ENCODE peak calls at places on chromosomes 5 and 9, in eight cellular contexts. W, B, Y, V, U, X, C and T are unnamed samples.

GRCh38 chr5:57386958-57387357 is 95.7 kb downstream of the ACTBL2 start:
- DNase-seq in W (no peak), B (peak; percentile 79), Y (no peak), V (peak; percentile 86), U (no peak), X (no peak), C (peak; percentile 61), T (no peak)

GRCh38 chr5:36651775-36652685 is 45.6 kb downstream of the SLC1A3 start:
- DNase-seq in W (no peak), B (peak; percentile 38), Y (no peak), V (no peak), U (no peak), X (peak; percentile 31), C (no peak), T (no peak)

GRCh38 chr5:14107536-14107935 is 35.6 kb upstream of the TRIO start:
- DNase-seq in W (no peak), B (no peak), Y (no peak), V (peak; percentile 37), U (no peak), X (no peak), C (no peak), T (no peak)

GRCh38 chr5:57488308-57488955 is 5.8 kb upstream of the ACTBL2 start:
- DNase-seq in W (no peak), B (no peak), Y (no peak), V (peak; percentile 86), U (no peak), X (no peak), C (peak; percentile 80), T (no peak)

GRCh38 chr9:70921126-70921525 is 200.3 kb downstream of the TRPM3 start:
- DNase-seq in W (no peak), B (no peak), Y (no peak), V (peak; percentile 64), U (no peak), X (no peak), C (peak; percentile 71), T (no peak)

GRCh38 chr5:15255601-15256000 is 244.4 kb upstream of the FBXL7 start:
- DNase-seq in W (no peak), B (no peak), Y (no peak), V (no peak), U (no peak), X (no peak), C (no peak), T (no peak)

GRCh38 chr5:154967419-154968024 is 26.6 kb downstream of the MRPL22 start:
- DNase-seq in W (no peak), B (peak; percentile 5), Y (no peak), V (peak; percentile 21), U (no peak), X (no peak), C (no peak), T (no peak)

GRCh38 chr9:34628656-34629491 is at the start of gene ARID3C:
- DNase-seq in W (no peak), B (peak; percentile 72), Y (no peak), V (no peak), U (no peak), X (no peak), C (no peak), T (no peak)

GRCh38 chr5:74895906-74896305 is 29.7 kb upstream of the FAM169A start:
- DNase-seq in W (no peak), B (no peak), Y (no peak), V (peak; percentile 59), U (no peak), X (no peak), C (peak; percentile 88), T (peak; percentile 46)

GRCh38 chr5:178182158-178182876 is 4.9 kb downstream of the GMCL2 start:
- DNase-seq in W (no peak), B (no peak), Y (no peak), V (no peak), U (no peak), X (no peak), C (no peak), T (no peak)

GRCh38 chr9:120892177-120892747 is 15.3 kb upstream of the PHF19 start:
- DNase-seq in W (no peak), B (no peak), Y (no peak), V (no peak), U (no peak), X (no peak), C (no peak), T (no peak)

GRCh38 chr5:109410389-109411174 is 808 bp upstream of the PJA2 start:
- DNase-seq in W (peak; percentile 70), B (peak; percentile 86), Y (peak; percentile 87), V (peak; percentile 75), U (peak; percentile 91), X (peak; percentile 76), C (peak; percentile 62), T (peak; percentile 84)

GRCh38 chr9:31364171-31364570 is 1020.3 kb upstream of the ACO1 start:
- DNase-seq in W (no peak), B (no peak), Y (no peak), V (no peak), U (no peak), X (no peak), C (no peak), T (no peak)

DNA sequence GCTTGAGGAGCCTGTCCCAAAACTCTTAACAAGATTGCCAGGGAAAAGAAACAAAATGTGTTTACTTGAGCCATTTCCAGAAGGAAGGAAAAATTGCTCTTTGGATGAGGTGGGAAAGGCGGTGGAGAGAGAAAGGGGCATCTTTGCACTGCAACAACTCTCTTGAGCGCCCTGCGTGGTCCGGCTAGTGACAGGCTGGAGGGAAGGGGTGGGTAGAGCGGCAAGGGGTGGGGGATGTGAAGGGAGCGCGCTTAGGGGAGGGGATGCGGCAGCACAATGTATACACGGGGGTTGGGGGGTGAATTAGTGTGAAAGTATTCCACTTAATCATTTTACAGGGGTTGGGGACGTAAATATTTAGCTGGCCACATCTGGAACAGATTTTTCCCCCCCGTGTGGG is 1.3 kb downstream of the FGF10 start:
- DNase-seq in W (no peak), B (peak; percentile 60), Y (no peak), V (no peak), U (no peak), X (no peak), C (no peak), T (no peak)
- H3K4me3 ChIP-seq in W (peak overlapping the region; percentile 43), B (peak overlapping the region; percentile 64), Y (peak overlapping the region; percentile 67), V (no peak overlapping the region), U (peak overlapping the region; percentile 17), X (peak overlapping the region; percentile 50), C (no peak overlapping the region), T (peak overlapping the region; percentile 52)

GRCh38 chr5:159099049-159099760 is 511 bp downstream of the EBF1 start:
- DNase-seq in W (peak; percentile 39), B (peak; percentile 76), Y (peak; percentile 51), V (peak; percentile 63), U (peak; percentile 27), X (no peak), C (peak; percentile 57), T (peak; percentile 48)
- H3K27ac ChIP-seq in W (peak overlapping the region; percentile 98), B (no peak overlapping the region), Y (peak overlapping the region; percentile 74), V (peak overlapping the region; percentile 80), U (peak overlapping the region; percentile 57), X (peak overlapping the region; percentile 82), C (peak overlapping the region; percentile 65), T (peak overlapping the region; percentile 91)

GRCh38 chr5:54701179-54701578 is 183.6 kb downstream of the SNX18 start:
- DNase-seq in W (peak; percentile 65), B (peak; percentile 71), Y (no peak), V (peak; percentile 99), U (no peak), X (no peak), C (peak; percentile 100), T (no peak)
- H3K4me1 ChIP-seq in W (peaks cover 6% of the 10 kb centered on the region), B (peaks cover 38% of the 10 kb centered on the region), Y (peaks cover 24% of the 10 kb centered on the region), V (peaks cover 31% of the 10 kb centered on the region), U (no peaks in the 10 kb centered on the region), X (peaks cover 28% of the 10 kb centered on the region), C (peaks cover 34% of the 10 kb centered on the region), T (peaks cover 58% of the 10 kb centered on the region)

GRCh38 chr9:109026306-109026705 is 13.0 kb upstream of the CTNNAL1 start:
- DNase-seq in W (no peak), B (no peak), Y (no peak), V (no peak), U (no peak), X (no peak), C (no peak), T (no peak)
- H3K4me3 ChIP-seq in W (no peak overlapping the region), B (no peak overlapping the region), Y (no peak overlapping the region), V (no peak overlapping the region), U (no peak overlapping the region), X (no peak overlapping the region), C (no peak overlapping the region), T (no peak overlapping the region)

GRCh38 chr5:18653216-18653752 is 1019.0 kb downstream of the TAF11L14 start:
- DNase-seq in W (no peak), B (no peak), Y (no peak), V (no peak), U (no peak), X (no peak), C (no peak), T (no peak)
- H3K27ac ChIP-seq in W (no peak overlapping the region), B (no peak overlapping the region), Y (no peak overlapping the region), V (no peak overlapping the region), U (no peak overlapping the region), X (no peak overlapping the region), C (no peak overlapping the region), T (no peak overlapping the region)

GRCh38 chr9:89357331-89358197 is 39.3 kb downstream of the SECISBP2 start:
- DNase-seq in W (no peak), B (no peak), Y (no peak), V (no peak), U (no peak), X (no peak), C (no peak), T (no peak)
- H3K4me1 ChIP-seq in W (no peaks in the 10 kb centered on the region), B (peaks cover 20% of the 10 kb centered on the region), Y (peaks cover 30% of the 10 kb centered on the region), V (no peaks in the 10 kb centered on the region), U (no peaks in the 10 kb centered on the region), X (peaks cover 50% of the 10 kb centered on the region), C (no peaks in the 10 kb centered on the region), T (peaks cover 32% of the 10 kb centered on the region)

DNA sequence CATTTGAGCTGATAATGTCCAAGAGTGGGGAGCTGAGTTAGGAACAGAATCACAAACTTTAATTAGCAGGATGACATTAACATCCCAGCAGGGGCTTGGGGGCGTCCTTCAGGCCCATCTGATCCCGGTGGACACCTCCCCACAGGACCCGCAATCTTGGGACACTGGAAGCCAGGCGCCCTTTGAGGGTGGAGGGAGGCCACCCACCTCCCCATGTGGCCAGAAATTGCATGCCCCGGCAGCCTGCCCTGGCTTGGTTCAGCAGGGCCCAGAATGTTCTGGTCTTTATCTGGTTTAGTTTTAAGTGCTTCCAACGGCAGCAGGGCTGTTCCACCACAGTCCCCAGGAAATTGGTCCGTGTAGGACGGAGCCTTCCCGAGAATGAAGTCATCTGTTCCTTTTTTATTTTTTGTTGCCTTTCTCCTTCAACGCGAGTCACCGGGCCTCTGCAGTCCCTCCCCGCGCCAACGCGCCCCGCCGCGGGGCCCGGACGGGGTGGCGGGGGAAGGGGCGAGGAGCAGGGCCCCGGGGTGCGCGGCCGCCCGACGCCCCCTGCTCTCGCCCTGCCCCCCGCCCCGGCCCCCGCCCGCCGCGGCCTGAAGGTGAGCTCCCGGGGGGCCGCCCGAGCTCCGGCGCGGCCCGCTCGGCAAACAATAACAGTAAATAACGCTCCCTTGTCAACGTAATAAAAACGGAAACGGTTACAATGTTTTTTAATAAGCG is 207.9 kb downstream of the C9orf50 start:
- DNase-seq in W (peak; percentile 78), B (peak; percentile 79), Y (peak; percentile 78), V (peak; percentile 78), U (peak; percentile 60), X (peak; percentile 45), C (peak; percentile 73), T (peak; percentile 86)
- H3K4me3 ChIP-seq in W (peak overlapping the region; percentile 36), B (peak overlapping the region; percentile 34), Y (peak overlapping the region; percentile 80), V (peak overlapping the region; percentile 16), U (peak overlapping the region; percentile 51), X (peak overlapping the region; percentile 60), C (no peak overlapping the region), T (peak overlapping the region; percentile 64)